ENCODE peak calls at places on chromosome 13, in ten cellular contexts. D is GM20000, C is GM03348, T is NCI-H748 treated with DMSO at 0.1 percent for 48 hours, X is GM18507, J is heart left ventricle, L is AG04449, B is germinal center, U is psoas muscle, S is NCI-H510A treated with DMSO at 0.1 percent for 48 hours. A is an unnamed sample.
A peak's percentile ranks its signal among the peaks of the same experiment; 100 is the strongest.

GRCh38 chr13:33194820-33195692 is 90.5 kb downstream of the STARD13 start:
- DNase-seq in D (peak; percentile 66), U (no peak), S (no peak), X (peak; percentile 54), C (no peak), J (peak; percentile 33), L (peak; percentile 93), T (peak; percentile 77), B (no peak), A (peak; percentile 62)

GRCh38 chr13:113748862-113749451 is 10.1 kb upstream of the TMEM255B start:
- DNase-seq in S (no peak), D (no peak), C (no peak), L (no peak), X (no peak), B (no peak), T (no peak), U (no peak), J (no peak), A (no peak)

GRCh38 chr13:49643003-49643651 is 14.8 kb downstream of the ARL11 start:
- DNase-seq in B (peak; percentile 27), T (no peak), X (no peak), L (no peak), S (no peak), U (no peak), J (no peak), D (no peak), C (no peak), A (no peak)

GRCh38 chr13:51425410-51426042 is 27.3 kb downstream of the INTS6 start:
- DNase-seq in B (no peak), T (no peak), U (no peak), X (no peak), L (peak; percentile 10), S (no peak), J (no peak), D (no peak), C (peak; percentile 64), A (no peak)

GRCh38 chr13:60369242-60369641 is 27.8 kb upstream of the TDRD3 start:
- DNase-seq in C (peak; percentile 6), T (peak; percentile 12), S (no peak), L (no peak), U (no peak), D (no peak), X (no peak), J (no peak), B (peak; percentile 8), A (no peak)

GRCh38 chr13:27403252-27403678 is 21.2 kb upstream of the GTF3A start:
- DNase-seq in J (no peak), C (peak; percentile 83), B (no peak), S (no peak), L (peak; percentile 82), X (no peak), T (no peak), U (no peak), D (no peak), A (no peak)

GRCh38 chr13:50798923-50799322 is 44.6 kb downstream of the DLEU7 start:
- DNase-seq in L (no peak), U (no peak), C (peak; percentile 53), J (no peak), B (no peak), T (no peak), D (no peak), X (no peak), S (no peak), A (no peak)

GRCh38 chr13:40192516-40193257 is 473.8 kb downstream of the FOXO1 start:
- DNase-seq in C (peak; percentile 61), U (peak; percentile 43), J (no peak), S (no peak), T (no peak), B (no peak), D (no peak), L (no peak), X (no peak), A (no peak)

GRCh38 chr13:109191422-109191821 is 562.0 kb downstream of the MYO16 start:
- DNase-seq in S (no peak), X (no peak), C (no peak), U (no peak), T (no peak), J (no peak), B (no peak), L (no peak), D (no peak), A (no peak)

GRCh38 chr13:79481685-79482052 is 714 bp downstream of the NDFIP2 start:
- DNase-seq in L (no peak), S (no peak), T (peak; percentile 28), U (no peak), X (no peak), B (peak; percentile 5), D (peak; percentile 25), C (no peak), J (no peak), A (no peak)

GRCh38 chr13:85313761-85314503 is 485.3 kb downstream of the SLITRK6 start:
- DNase-seq in U (no peak), T (no peak), X (no peak), B (no peak), J (no peak), D (no peak), S (peak; percentile 20), L (peak; percentile 4), C (no peak), A (no peak)

GRCh38 chr13:94641432-94641941 is 39.8 kb downstream of the GPR180 start:
- DNase-seq in S (peak; percentile 74), C (peak; percentile 53), L (no peak), U (no peak), D (no peak), X (no peak), B (no peak), T (peak; percentile 94), J (no peak), A (no peak)

GRCh38 chr13:40589285-40590109 is 76.9 kb downstream of the FOXO1 start:
- DNase-seq in J (peak; percentile 65), S (no peak), T (no peak), C (peak; percentile 68), X (peak; percentile 64), L (no peak), B (peak; percentile 69), U (peak; percentile 42), D (peak; percentile 63), A (peak; percentile 40)

GRCh38 chr13:26324294-26324693 is 70.4 kb downstream of the CDK8 start:
- DNase-seq in D (no peak), B (no peak), L (no peak), S (no peak), X (no peak), C (no peak), T (no peak), J (no peak), U (no peak), A (no peak)

GRCh38 chr13:75480691-75481175 is 1.2 kb downstream of the TBC1D4 start:
- DNase-seq in U (peak; percentile 45), C (peak; percentile 37), D (peak; percentile 50), B (peak; percentile 38), L (no peak), S (peak; percentile 10), J (peak; percentile 46), X (no peak), T (peak; percentile 68), A (peak; percentile 54)

GRCh38 chr13:109857803-109858202 is 71.4 kb upstream of the IRS2 start:
- DNase-seq in U (no peak), S (no peak), T (no peak), J (no peak), B (no peak), L (no peak), C (no peak), D (no peak), X (no peak), A (no peak)

GRCh38 chr13:107254392-107254791 is 686.5 kb upstream of the ARGLU1 start:
- DNase-seq in X (no peak), S (no peak), C (no peak), L (no peak), U (no peak), T (no peak), J (no peak), D (no peak), B (no peak), A (no peak)

GRCh38 chr13:67221630-67222226 is 8.4 kb downstream of the PCDH9 start:
- DNase-seq in D (no peak), U (no peak), L (no peak), T (no peak), B (no peak), X (no peak), C (no peak), J (no peak), S (peak; percentile 10), A (no peak)

GRCh38 chr13:39877134-39877533 is 221.7 kb downstream of the COG6 start:
- DNase-seq in U (no peak), X (no peak), B (no peak), D (no peak), L (no peak), C (no peak), S (no peak), T (no peak), J (no peak), A (no peak)

GRCh38 chr13:106496072-106496997 is 39.1 kb downstream of the EFNB2 start:
- DNase-seq in B (no peak), U (no peak), T (peak; percentile 46), L (no peak), J (peak; percentile 75), C (no peak), D (no peak), X (no peak), S (peak; percentile 76), A (no peak)

GRCh38 chr13:30408319-30409101 is 13.8 kb upstream of the UBE2L5 start:
- DNase-seq in B (peak; percentile 95), L (no peak), S (no peak), D (peak; percentile 91), J (peak; percentile 92), U (peak; percentile 97), T (peak; percentile 83), C (peak; percentile 93), X (peak; percentile 84), A (peak; percentile 89)

GRCh38 chr13:34421849-34422475 is 520.1 kb upstream of the NBEA start:
- DNase-seq in X (no peak), J (no peak), B (no peak), C (no peak), U (no peak), S (no peak), T (no peak), D (no peak), L (no peak), A (no peak)

GRCh38 chr13:32737111-32737571 is 150.9 kb downstream of the PDS5B start:
- DNase-seq in U (no peak), S (no peak), T (no peak), B (peak; percentile 2), D (no peak), L (no peak), C (peak; percentile 14), J (no peak), X (no peak), A (peak; percentile 29)

GRCh38 chr13:46607768-46608553 is 55.0 kb downstream of the LRCH1 start:
- DNase-seq in B (no peak), L (no peak), S (no peak), J (no peak), U (no peak), D (no peak), C (no peak), T (no peak), X (no peak), A (no peak)

GRCh38 chr13:106533101-106533939 is 2.1 kb downstream of the EFNB2 start:
- DNase-seq in L (no peak), U (peak; percentile 78), J (peak; percentile 85), X (no peak), B (peak; percentile 27), C (peak; percentile 90), S (peak; percentile 64), D (peak; percentile 52), T (peak; percentile 72), A (peak; percentile 41)

GRCh38 chr13:113273856-113274590 is 23.0 kb upstream of the LAMP1 start:
- DNase-seq in C (peak; percentile 50), X (no peak), U (no peak), T (no peak), S (no peak), D (no peak), L (peak; percentile 17), B (no peak), J (no peak), A (no peak)

GRCh38 chr13:50340566-50341287 is 325.5 kb downstream of the KCNRG start:
- DNase-seq in T (no peak), U (peak; percentile 35), X (no peak), J (no peak), D (no peak), S (peak; percentile 21), B (no peak), C (no peak), L (no peak), A (no peak)

GRCh38 chr13:108363651-108364050 is 94.1 kb downstream of the TNFSF13B start:
- DNase-seq in U (no peak), J (no peak), D (no peak), C (no peak), X (no peak), L (no peak), S (no peak), T (no peak), B (no peak), A (no peak)

A was measured in GM13977.